ENCODE peak calls at places on chromosomes 7 and 10, in eight cellular contexts. One of them, this sample, is unnamed.

GRCh38 chr7:20858913-20859312 is 72.2 kb upstream of the SP8 start:
- DNase-seq in AG04449: no peak
- DNase-seq in tibial nerve: no peak
- DNase-seq in lung: no peak
- DNase-seq in AG09309: no peak
- DNase-seq in prostate gland: no peak
- DNase-seq in BJ: no peak
- DNase-seq in cardiac muscle cell: no peak
- DNase-seq in this sample: no peak

GRCh38 chr10:32366111-32366510 is 19.2 kb upstream of the EPC1 start:
- DNase-seq in AG09309: no peak
- DNase-seq in lung: no peak
- DNase-seq in tibial nerve: no peak
- DNase-seq in prostate gland: no peak
- DNase-seq in AG04449: no peak
- DNase-seq in cardiac muscle cell: no peak
- DNase-seq in BJ: no peak
- DNase-seq in this sample: no peak

GRCh38 chr10:52228556-52228955 is 85.5 kb upstream of the DKK1 start:
- DNase-seq in AG09309: no peak
- DNase-seq in prostate gland: no peak
- DNase-seq in lung: no peak
- DNase-seq in AG04449: no peak
- DNase-seq in cardiac muscle cell: no peak
- DNase-seq in BJ: no peak
- DNase-seq in tibial nerve: no peak
- DNase-seq in this sample: no peak

GRCh38 chr7:107315821-107316220 is 147.0 kb downstream of the HBP1 start:
- DNase-seq in AG04449: no peak
- DNase-seq in prostate gland: no peak
- DNase-seq in lung: no peak
- DNase-seq in AG09309: no peak
- DNase-seq in BJ: no peak
- DNase-seq in cardiac muscle cell: no peak
- DNase-seq in tibial nerve: no peak
- DNase-seq in this sample: no peak

GRCh38 chr10:29949411-29950011 is 109.9 kb downstream of the JCAD start:
- DNase-seq in BJ: peak
- DNase-seq in lung: no peak
- DNase-seq in cardiac muscle cell: peak
- DNase-seq in AG04449: peak
- DNase-seq in prostate gland: no peak
- DNase-seq in tibial nerve: no peak
- DNase-seq in AG09309: peak
- DNase-seq in this sample: no peak

GRCh38 chr10:104406715-104407517 is 53.3 kb downstream of the CFAP58 start:
- DNase-seq in cardiac muscle cell: peak
- DNase-seq in AG04449: peak
- DNase-seq in AG09309: peak
- DNase-seq in lung: no peak
- DNase-seq in prostate gland: peak
- DNase-seq in BJ: peak
- DNase-seq in tibial nerve: no peak
- DNase-seq in this sample: no peak

GRCh38 chr10:108412323-108412722 is 1247.8 kb upstream of the SORCS1 start:
- DNase-seq in tibial nerve: no peak
- DNase-seq in AG04449: no peak
- DNase-seq in cardiac muscle cell: no peak
- DNase-seq in prostate gland: no peak
- DNase-seq in lung: no peak
- DNase-seq in BJ: no peak
- DNase-seq in AG09309: no peak
- DNase-seq in this sample: no peak

GRCh38 chr10:1059902-1060301 is 3.7 kb downstream of the WDR37 start:
- DNase-seq in AG04449: no peak
- DNase-seq in prostate gland: no peak
- DNase-seq in AG09309: no peak
- DNase-seq in lung: no peak
- DNase-seq in cardiac muscle cell: no peak
- DNase-seq in tibial nerve: no peak
- DNase-seq in BJ: no peak
- DNase-seq in this sample: no peak

GRCh38 chr10:77372400-77372799 is 265.2 kb downstream of the KCNMA1 start:
- DNase-seq in prostate gland: no peak
- DNase-seq in AG04449: no peak
- DNase-seq in tibial nerve: no peak
- DNase-seq in BJ: no peak
- DNase-seq in AG09309: no peak
- DNase-seq in cardiac muscle cell: no peak
- DNase-seq in lung: no peak
- DNase-seq in this sample: no peak

GRCh38 chr7:79386688-79387422 is 66.6 kb downstream of the MAGI2 start:
- DNase-seq in lung: no peak
- DNase-seq in AG04449: no peak
- DNase-seq in AG09309: peak
- DNase-seq in tibial nerve: no peak
- DNase-seq in cardiac muscle cell: peak
- DNase-seq in prostate gland: no peak
- DNase-seq in BJ: no peak
- DNase-seq in this sample: no peak

GRCh38 chr7:110623436-110623835 is 467.5 kb upstream of the LRRN3 start:
- DNase-seq in tibial nerve: no peak
- DNase-seq in AG09309: no peak
- DNase-seq in lung: no peak
- DNase-seq in cardiac muscle cell: no peak
- DNase-seq in BJ: no peak
- DNase-seq in AG04449: no peak
- DNase-seq in prostate gland: no peak
- DNase-seq in this sample: no peak

GRCh38 chr7:137519964-137520363 is 176.4 kb upstream of the PTN start:
- DNase-seq in tibial nerve: no peak
- DNase-seq in prostate gland: no peak
- DNase-seq in cardiac muscle cell: peak
- DNase-seq in AG09309: no peak
- DNase-seq in BJ: no peak
- DNase-seq in lung: no peak
- DNase-seq in AG04449: no peak
- DNase-seq in this sample: no peak

GRCh38 chr7:155974186-155974897 is 162.1 kb upstream of the SHH start:
- DNase-seq in BJ: no peak
- DNase-seq in AG09309: no peak
- DNase-seq in cardiac muscle cell: no peak
- DNase-seq in AG04449: no peak
- DNase-seq in prostate gland: no peak
- DNase-seq in tibial nerve: no peak
- DNase-seq in lung: no peak
- DNase-seq in this sample: no peak

GRCh38 chr10:28532223-28532508 is 752 bp upstream of the WAC start:
- DNase-seq in cardiac muscle cell: no peak
- DNase-seq in BJ: no peak
- DNase-seq in AG04449: no peak
- DNase-seq in AG09309: no peak
- DNase-seq in tibial nerve: peak
- DNase-seq in lung: no peak
- DNase-seq in prostate gland: no peak
- DNase-seq in this sample: no peak

GRCh38 chr7:128405345-128406146 is 4.2 kb downstream of the IMPDH1 start:
- DNase-seq in cardiac muscle cell: peak
- DNase-seq in tibial nerve: no peak
- DNase-seq in AG04449: no peak
- DNase-seq in BJ: no peak
- DNase-seq in lung: peak
- DNase-seq in AG09309: no peak
- DNase-seq in prostate gland: no peak
- DNase-seq in this sample: no peak

GRCh38 chr10:14414901-14415300 is 84.2 kb upstream of the FRMD4A start:
- DNase-seq in AG04449: no peak
- DNase-seq in BJ: no peak
- DNase-seq in tibial nerve: no peak
- DNase-seq in AG09309: no peak
- DNase-seq in prostate gland: no peak
- DNase-seq in cardiac muscle cell: peak
- DNase-seq in lung: no peak
- DNase-seq in this sample: no peak

DNA sequence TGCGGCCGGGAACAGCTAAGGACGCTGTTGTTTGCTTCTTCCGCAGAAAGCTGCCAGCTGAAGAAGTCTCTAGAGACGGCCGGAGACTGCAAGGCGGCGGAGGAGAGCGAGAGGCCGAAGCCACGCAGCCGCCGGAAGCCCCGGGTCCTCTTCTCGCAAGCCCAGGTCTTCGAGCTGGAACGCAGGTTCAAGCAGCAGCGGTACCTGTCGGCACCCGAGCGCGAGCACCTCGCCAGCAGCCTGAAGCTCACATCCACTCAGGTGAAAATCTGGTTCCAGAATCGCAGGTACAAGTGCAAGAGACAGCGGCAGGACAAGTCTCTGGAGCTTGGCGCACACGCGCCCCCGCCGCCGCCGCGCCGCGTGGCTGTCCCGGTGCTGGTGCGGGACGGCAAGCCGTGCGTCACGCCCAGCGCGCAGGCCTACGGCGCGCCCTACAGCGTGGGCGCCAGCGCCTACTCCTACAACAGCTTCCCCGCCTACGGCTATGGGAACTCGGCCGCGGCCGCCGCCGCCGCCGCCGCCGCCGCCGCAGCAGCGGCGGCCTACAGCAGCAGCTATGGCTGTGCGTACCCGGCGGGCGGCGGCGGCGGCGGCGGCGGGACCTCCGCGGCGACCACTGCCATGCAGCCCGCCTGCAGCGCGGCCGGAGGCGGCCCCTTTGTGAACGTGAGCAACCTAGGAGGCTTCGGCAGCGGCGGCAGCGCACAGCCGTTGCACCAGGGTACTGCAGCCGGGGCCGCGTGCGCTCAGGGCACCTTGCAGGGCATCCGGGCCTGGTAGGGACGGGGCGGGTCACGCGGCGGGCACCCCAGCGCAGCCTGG is 2.4 kb downstream of the NKX2-3 start:
- DNase-seq in lung: no peak
- DNase-seq in cardiac muscle cell: peak
- DNase-seq in tibial nerve: no peak
- DNase-seq in AG04449: no peak
- DNase-seq in BJ: no peak
- DNase-seq in prostate gland: no peak
- DNase-seq in AG09309: no peak
- DNase-seq in this sample: no peak
- H3K4me3 ChIP-seq in lung: no peak
- H3K4me3 ChIP-seq in cardiac muscle cell: peak
- H3K4me3 ChIP-seq in tibial nerve: peak
- H3K4me3 ChIP-seq in AG04449: no peak
- H3K4me3 ChIP-seq in BJ: no peak
- H3K4me3 ChIP-seq in prostate gland: no peak
- H3K4me3 ChIP-seq in AG09309: no peak
- H3K4me3 ChIP-seq in this sample: no peak

DNA sequence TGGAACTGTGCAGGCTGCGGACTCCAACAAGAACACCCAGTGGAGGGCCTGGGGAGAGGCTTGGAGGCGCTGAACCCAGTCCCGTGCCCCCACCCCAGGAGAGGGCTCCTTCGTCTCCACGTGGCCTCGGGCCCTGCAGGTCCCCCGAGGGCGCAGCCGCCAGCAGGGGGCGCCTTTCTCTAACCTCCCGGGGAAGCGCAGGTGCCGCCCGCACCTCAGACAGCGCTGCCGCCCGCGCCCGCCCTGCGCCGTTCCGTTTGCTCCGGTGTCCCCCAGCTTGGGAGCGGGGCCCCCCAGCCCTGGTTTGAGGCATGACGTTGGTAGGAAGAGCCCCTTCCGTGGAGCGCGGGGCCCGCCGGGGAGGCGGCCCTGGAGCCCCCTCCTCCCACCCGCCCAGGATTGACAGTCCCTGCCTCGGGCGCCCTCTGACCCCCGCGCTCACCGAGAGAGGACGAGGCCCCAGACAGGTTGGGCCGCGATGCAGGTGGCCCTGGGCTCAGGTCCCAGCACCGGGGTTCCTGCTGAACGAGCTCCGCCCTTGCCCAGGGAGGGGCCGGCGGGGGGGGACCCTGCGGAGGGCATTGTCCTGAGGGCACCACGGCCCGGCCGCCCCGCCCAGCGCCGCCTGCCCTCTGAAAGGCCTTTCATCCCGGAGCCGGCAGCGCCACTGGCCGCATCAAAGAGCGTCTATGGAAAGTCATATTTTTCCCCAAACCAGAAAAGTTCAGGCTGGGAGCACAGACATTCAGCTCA is 42.9 kb downstream of the FOXL3 start:
- DNase-seq in tibial nerve: peak
- DNase-seq in BJ: no peak
- DNase-seq in lung: peak
- DNase-seq in AG09309: no peak
- DNase-seq in prostate gland: peak
- DNase-seq in AG04449: no peak
- DNase-seq in cardiac muscle cell: peak
- DNase-seq in this sample: no peak
- TF ChIP-seq CTCF in tibial nerve: peak
- TF ChIP-seq CTCF in BJ: peak
- TF ChIP-seq CTCF in lung: peak
- TF ChIP-seq CTCF in AG09309: peak
- TF ChIP-seq CTCF in prostate gland: peak
- TF ChIP-seq CTCF in AG04449: peak
- TF ChIP-seq CTCF in cardiac muscle cell: peak
- TF ChIP-seq CTCF in this sample: peak

GRCh38 chr10:95288273-95288672 is 2.5 kb downstream of the PDLIM1 start:
- DNase-seq in AG04449: no peak
- DNase-seq in cardiac muscle cell: no peak
- DNase-seq in tibial nerve: no peak
- DNase-seq in prostate gland: no peak
- DNase-seq in AG09309: no peak
- DNase-seq in BJ: no peak
- DNase-seq in lung: no peak
- DNase-seq in this sample: no peak
- H3K4me3 ChIP-seq in AG04449: no peak
- H3K4me3 ChIP-seq in cardiac muscle cell: peak
- H3K4me3 ChIP-seq in tibial nerve: no peak
- H3K4me3 ChIP-seq in prostate gland: no peak
- H3K4me3 ChIP-seq in AG09309: no peak
- H3K4me3 ChIP-seq in BJ: no peak
- H3K4me3 ChIP-seq in lung: no peak
- H3K4me3 ChIP-seq in this sample: no peak

DNA sequence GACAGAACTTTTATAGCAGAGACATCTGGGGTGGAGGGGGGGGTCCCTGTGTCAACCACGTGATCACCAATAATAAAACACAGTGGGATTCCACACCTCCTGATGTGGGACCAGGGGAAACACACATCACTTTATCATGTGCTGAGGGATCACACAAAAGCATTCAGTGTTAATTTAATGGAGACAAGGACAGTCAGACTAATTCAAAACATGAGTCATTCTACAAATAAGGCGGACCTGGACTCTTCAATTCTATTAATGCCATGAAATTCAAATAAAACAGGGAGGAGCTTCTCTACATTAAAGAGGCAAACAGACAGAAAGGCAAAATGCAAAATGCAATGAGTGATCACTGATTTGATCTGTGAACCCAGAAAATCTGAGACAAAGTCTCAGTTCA is 67.3 kb upstream of the PFKP start:
- DNase-seq in AG04449: no peak
- DNase-seq in BJ: no peak
- DNase-seq in cardiac muscle cell: no peak
- DNase-seq in lung: no peak
- DNase-seq in AG09309: no peak
- DNase-seq in tibial nerve: no peak
- DNase-seq in prostate gland: no peak
- DNase-seq in this sample: no peak
- TF ChIP-seq CTCF in AG04449: no peak
- TF ChIP-seq CTCF in BJ: no peak
- TF ChIP-seq CTCF in cardiac muscle cell: no peak
- TF ChIP-seq CTCF in lung: no peak
- TF ChIP-seq CTCF in AG09309: no peak
- TF ChIP-seq CTCF in tibial nerve: no peak
- TF ChIP-seq CTCF in prostate gland: no peak
- TF ChIP-seq CTCF in this sample: no peak

This sample was measured in epithelial cell of proximal tubule.